ENCODE peak calls at places on chromosomes 11 and 22, in five cellular contexts. U, K, W, Z and P are unnamed samples.

GRCh38 chr11:116244425-116244824 is 528.4 kb downstream of the BUD13 start:
- DNase-seq in U (no peak), K (no peak), W (no peak), Z (no peak), P (no peak)

GRCh38 chr22:41565403-41566054 is 4.7 kb downstream of the CSDC2 start:
- DNase-seq in U (peak), K (no peak), W (no peak), Z (peak), P (no peak)

GRCh38 chr11:15547685-15548084 is 433.0 kb downstream of the INSC start:
- DNase-seq in U (no peak), K (no peak), W (no peak), Z (no peak), P (no peak)

GRCh38 chr11:74373382-74373781 is 24.9 kb downstream of the PGM2L1 start:
- DNase-seq in U (no peak), K (no peak), W (no peak), Z (no peak), P (no peak)

GRCh38 chr11:27514076-27514475 is 7.5 kb upstream of the LIN7C start:
- DNase-seq in U (no peak), K (no peak), W (no peak), Z (no peak), P (no peak)

GRCh38 chr11:127058524-127058923 is 58.0 kb upstream of the KIRREL3 start:
- DNase-seq in U (no peak), K (no peak), W (no peak), Z (no peak), P (no peak)

GRCh38 chr11:108647701-108648527 is 17.0 kb upstream of the DDX10 start:
- DNase-seq in U (peak), K (no peak), W (peak), Z (peak), P (no peak)

GRCh38 chr11:75896843-75897419 is 81.9 kb downstream of the UVRAG start:
- DNase-seq in U (peak), K (peak), W (peak), Z (peak), P (no peak)

GRCh38 chr11:128734439-128735224 is 40.8 kb downstream of the FLI1 start:
- DNase-seq in U (no peak), K (no peak), W (no peak), Z (no peak), P (no peak)

GRCh38 chr11:112004389-112004788 is 20.8 kb upstream of the DLAT start:
- DNase-seq in U (no peak), K (no peak), W (no peak), Z (no peak), P (no peak)

GRCh38 chr11:73270089-73270854 is 1.9 kb upstream of the P2RY6 start:
- DNase-seq in U (no peak), K (no peak), W (no peak), Z (no peak), P (no peak)

GRCh38 chr22:44891791-44892190 is 118.0 kb downstream of the PHF21B start:
- DNase-seq in U (no peak), K (no peak), W (no peak), Z (no peak), P (no peak)

GRCh38 chr11:63673579-63673978 is 2.4 kb upstream of the ATL3 start:
- DNase-seq in U (no peak), K (no peak), W (no peak), Z (no peak), P (no peak)

GRCh38 chr11:84558085-84558905 is 1068.8 kb downstream of the DLG2 start:
- DNase-seq in U (peak), K (no peak), W (no peak), Z (peak), P (peak)

GRCh38 chr11:61328351-61328750 is 4.6 kb downstream of the DDB1 start:
- DNase-seq in U (no peak), K (no peak), W (no peak), Z (no peak), P (no peak)

GRCh38 chr11:11400635-11401232 is 47.7 kb upstream of the CSNK2A3 start:
- DNase-seq in U (no peak), K (no peak), W (no peak), Z (no peak), P (no peak)

GRCh38 chr11:11454671-11455223 is 101.7 kb upstream of the CSNK2A3 start:
- DNase-seq in U (no peak), K (no peak), W (no peak), Z (no peak), P (no peak)

GRCh38 chr11:77475206-77475605 is 1.3 kb upstream of the PAK1 start:
- DNase-seq in U (no peak), K (no peak), W (no peak), Z (no peak), P (no peak)

GRCh38 chr11:134069426-134069921 is 602 bp downstream of the JAM3 start:
- DNase-seq in U (no peak), K (no peak), W (peak), Z (peak), P (no peak)

GRCh38 chr22:37887610-37888378 is 18.3 kb upstream of the MICALL1 start:
- DNase-seq in U (peak), K (peak), W (no peak), Z (peak), P (no peak)

GRCh38 chr22:45164217-45165123 is 745 bp downstream of the NUP50 start:
- DNase-seq in U (peak), K (no peak), W (no peak), Z (peak), P (no peak)

GRCh38 chr11:15603208-15603607 is 488.5 kb downstream of the INSC start:
- DNase-seq in U (no peak), K (no peak), W (peak), Z (no peak), P (no peak)

GRCh38 chr11:86089659-86090058 is 20.8 kb upstream of the PICALM start:
- DNase-seq in U (no peak), K (peak), W (no peak), Z (peak), P (no peak)

GRCh38 chr22:37546436-37547248 is 13.6 kb upstream of the CDC42EP1 start:
- DNase-seq in U (no peak), K (no peak), W (no peak), Z (peak), P (no peak)

GRCh38 chr11:27698872-27699241 is 1.4 kb downstream of the BDNF start:
- DNase-seq in U (peak), K (peak), W (peak), Z (peak), P (peak)

GRCh38 chr11:19625438-19625837 is 87.2 kb upstream of the NAV2 start:
- DNase-seq in U (no peak), K (no peak), W (no peak), Z (no peak), P (no peak)

GRCh38 chr11:80146231-80146630 is 705.4 kb upstream of the TENM4 start:
- DNase-seq in U (peak), K (no peak), W (no peak), Z (no peak), P (no peak)

GRCh38 chr11:123473941-123474668 is 44.0 kb downstream of the GRAMD1B start:
- DNase-seq in U (no peak), K (peak), W (no peak), Z (peak), P (no peak)

GRCh38 chr11:72721689-72722049 is 30.5 kb downstream of the ARAP1 start:
- DNase-seq in U (peak), K (no peak), W (no peak), Z (peak), P (no peak)

GRCh38 chr22:49230194-49230577 is 597.5 kb downstream of the BRD1 start:
- DNase-seq in U (no peak), K (no peak), W (no peak), Z (no peak), P (no peak)

GRCh38 chr22:31952459-31952858 is 8.1 kb downstream of the YWHAH start:
- DNase-seq in U (peak), K (peak), W (no peak), Z (peak), P (no peak)

GRCh38 chr22:27218521-27218920 is 561.1 kb downstream of the MIAT start:
- DNase-seq in U (no peak), K (no peak), W (no peak), Z (no peak), P (no peak)

GRCh38 chr11:71998649-71999310 is at the start of gene IL18BP:
- DNase-seq in U (no peak), K (no peak), W (no peak), Z (no peak), P (no peak)

GRCh38 chr11:76962583-76963416 is 71.4 kb upstream of the B3GNT6 start:
- DNase-seq in U (no peak), K (no peak), W (no peak), Z (peak), P (no peak)

GRCh38 chr22:48256041-48256739 is 1493.7 kb downstream of the TBC1D22A start:
- DNase-seq in U (no peak), K (no peak), W (no peak), Z (no peak), P (no peak)

GRCh38 chr11:57275582-57275981 is 38.5 kb upstream of the APLNR start:
- DNase-seq in U (no peak), K (no peak), W (no peak), Z (no peak), P (no peak)

GRCh38 chr11:119323532-119324033 is 6.7 kb upstream of the MCAM start:
- DNase-seq in U (peak), K (no peak), W (peak), Z (peak), P (no peak)

GRCh38 chr11:109554951-109555350 is 133.0 kb downstream of the C11orf87 start:
- DNase-seq in U (no peak), K (no peak), W (no peak), Z (peak), P (no peak)